ENCODE peak calls at places on chromosomes 3 and 15, in four cellular contexts. L, Q, M and A are unnamed samples.

GRCh38 chr3:134449277-134449676 is 36.5 kb downstream of the ANAPC13 start:
- DNase-seq in M (peak), Q (no peak), L (no peak), A (no peak)

GRCh38 chr3:150603888-150604319 is 783 bp downstream of the SELENOT start:
- DNase-seq in M (no peak), L (no peak), Q (no peak), A (no peak)

GRCh38 chr3:100709840-100710235 is 544 bp downstream of the TFG start:
- DNase-seq in L (peak), M (peak), Q (no peak), A (peak)

GRCh38 chr3:14563946-14564539 is 23.9 kb upstream of the GRIP2 start:
- DNase-seq in L (no peak), Q (no peak), M (no peak), A (no peak)

GRCh38 chr3:125359700-125360099 is 15.4 kb downstream of the ZNF148 start:
- DNase-seq in L (no peak), M (no peak), Q (no peak), A (no peak)

GRCh38 chr3:112775011-112775742 is 71.5 kb downstream of the CD200R1L start:
- DNase-seq in L (no peak), M (peak), Q (no peak), A (no peak)

GRCh38 chr3:48130321-48130881 is 57.8 kb downstream of the CDC25A start:
- DNase-seq in Q (peak), M (peak), L (peak), A (peak)

GRCh38 chr3:10552631-10552943 is 47.2 kb upstream of the ATP2B2 start:
- DNase-seq in Q (no peak), L (peak), M (no peak), A (peak)

GRCh38 chr15:101121511-101122090 is 130.2 kb downstream of the CHSY1 start:
- DNase-seq in Q (peak), M (peak), L (peak), A (peak)

GRCh38 chr3:71258526-71258925 is 325.0 kb downstream of the FOXP1 start:
- DNase-seq in L (no peak), M (peak), Q (no peak), A (no peak)
- H3K27ac ChIP-seq in L (no peak), M (peak), Q (peak), A (no peak)

GRCh38 chr3:9014189-9014588 is 50.9 kb upstream of the RAD18 start:
- DNase-seq in L (no peak), M (peak), Q (no peak), A (no peak)
- TF ChIP-seq CTCF in L (no peak), M (peak), Q (no peak), A (no peak)

GRCh38 chr15:78058401-78058935 is 19.0 kb downstream of the TBC1D2B start:
- DNase-seq in Q (no peak), M (no peak), L (no peak), A (no peak)

GRCh38 chr15:78055923-78056713 is 21.4 kb downstream of the TBC1D2B start:
- DNase-seq in M (no peak), Q (no peak), L (no peak), A (peak)

GRCh38 chr15:78056714-78057269 is 20.7 kb downstream of the TBC1D2B start:
- DNase-seq in M (no peak), Q (no peak), L (no peak), A (peak)

GRCh38 chr15:78059110-78059839 is 18.2 kb downstream of the TBC1D2B start:
- DNase-seq in Q (no peak), M (no peak), L (no peak), A (no peak)

GRCh38 chr15:78057803-78058202 is 19.7 kb downstream of the TBC1D2B start:
- DNase-seq in M (no peak), Q (no peak), L (no peak), A (no peak)
- H3K4me3 ChIP-seq in M (no peak), Q (no peak), L (no peak), A (no peak)

GRCh38 chr3:182711853-182712252 is 81.5 kb upstream of the ATP11B start:
- DNase-seq in L (no peak), M (no peak), Q (no peak), A (no peak)

GRCh38 chr3:182708810-182709209 is 84.5 kb upstream of the ATP11B start:
- DNase-seq in L (no peak), M (no peak), Q (no peak), A (no peak)

GRCh38 chr3:182711261-182711683 is 82.0 kb upstream of the ATP11B start:
- DNase-seq in M (no peak), Q (no peak), L (no peak), A (no peak)

GRCh38 chr3:182709306-182709705 is 84.0 kb upstream of the ATP11B start:
- DNase-seq in Q (no peak), L (no peak), M (no peak), A (no peak)

DNA sequence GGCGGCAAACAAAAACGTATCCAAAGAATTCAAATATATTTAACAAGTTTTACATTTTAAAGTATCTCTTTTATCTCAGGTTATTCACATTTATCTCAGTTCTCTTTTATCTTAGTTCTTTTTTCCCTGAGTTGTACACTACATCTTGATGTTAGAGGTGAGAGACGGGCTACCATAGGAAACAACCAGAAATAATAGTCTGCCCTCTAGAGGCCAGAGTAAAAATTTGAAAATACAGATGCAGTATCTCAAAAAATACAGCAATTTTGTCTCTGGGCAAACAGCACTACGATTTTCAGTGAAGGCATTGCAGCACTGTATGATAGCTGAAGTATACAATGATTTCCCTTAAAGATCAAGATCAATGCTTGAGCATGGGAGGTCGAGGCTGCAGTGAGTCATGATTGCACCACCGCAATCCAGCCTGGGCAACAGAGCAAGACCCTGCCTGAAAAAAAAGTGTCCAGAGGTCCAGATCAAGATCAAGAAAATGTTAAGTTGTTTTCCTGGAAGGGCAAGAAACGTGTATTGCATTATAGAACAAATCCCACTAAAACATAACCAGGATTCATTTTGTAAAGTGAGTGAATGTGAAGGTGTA is 82.6 kb upstream of the ATP11B start:
- DNase-seq in M (no peak), Q (no peak), L (no peak), A (no peak)
- H3K27ac ChIP-seq in M (no peak), Q (no peak), L (no peak), A (no peak)

DNA sequence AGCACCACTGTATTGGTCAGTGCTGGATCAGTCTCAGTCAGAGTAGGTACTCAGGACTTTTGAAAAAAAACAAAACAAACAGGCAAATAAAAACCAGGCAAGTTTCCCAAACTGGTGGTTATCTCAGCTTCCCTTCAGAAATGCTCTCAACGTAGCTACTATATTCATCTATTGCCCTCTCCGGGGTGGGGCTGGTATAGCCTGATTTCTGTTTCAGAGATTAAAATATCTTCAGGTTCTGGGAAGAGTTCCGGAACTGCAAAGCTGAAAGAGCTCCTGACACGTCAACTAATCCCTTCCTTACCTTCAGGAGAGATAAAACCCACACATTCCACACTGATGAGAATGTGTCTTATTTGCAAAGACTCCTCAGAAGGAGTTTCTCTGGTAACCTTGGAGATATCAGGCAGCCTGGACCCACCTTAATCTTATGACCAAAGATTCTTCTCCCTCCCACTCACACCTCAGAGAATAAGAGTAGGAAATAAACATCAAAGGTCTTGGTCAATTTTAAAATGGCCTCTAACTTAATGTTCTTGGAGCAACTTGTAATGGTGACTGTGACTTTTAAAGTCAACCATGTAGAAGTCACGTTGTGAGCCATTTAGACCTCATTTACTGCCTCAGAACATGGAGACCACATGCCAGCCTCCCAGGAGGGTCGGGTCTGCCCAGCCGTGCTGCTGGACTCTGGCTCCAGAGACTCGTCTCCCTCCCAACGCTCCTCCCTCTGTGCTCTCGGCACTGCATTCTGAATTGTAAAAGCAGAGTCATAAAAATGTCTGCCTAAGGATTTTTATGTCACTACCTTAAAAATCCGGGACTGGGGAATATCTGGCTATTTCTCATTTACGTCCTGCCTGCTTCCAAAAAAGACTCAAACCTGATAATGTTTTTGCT is 53.8 kb downstream of the CDCP1 start:
- DNase-seq in L (no peak), M (peak), Q (no peak), A (no peak)
- TF ChIP-seq CTCF in L (no peak), M (no peak), Q (no peak), A (no peak)

DNA sequence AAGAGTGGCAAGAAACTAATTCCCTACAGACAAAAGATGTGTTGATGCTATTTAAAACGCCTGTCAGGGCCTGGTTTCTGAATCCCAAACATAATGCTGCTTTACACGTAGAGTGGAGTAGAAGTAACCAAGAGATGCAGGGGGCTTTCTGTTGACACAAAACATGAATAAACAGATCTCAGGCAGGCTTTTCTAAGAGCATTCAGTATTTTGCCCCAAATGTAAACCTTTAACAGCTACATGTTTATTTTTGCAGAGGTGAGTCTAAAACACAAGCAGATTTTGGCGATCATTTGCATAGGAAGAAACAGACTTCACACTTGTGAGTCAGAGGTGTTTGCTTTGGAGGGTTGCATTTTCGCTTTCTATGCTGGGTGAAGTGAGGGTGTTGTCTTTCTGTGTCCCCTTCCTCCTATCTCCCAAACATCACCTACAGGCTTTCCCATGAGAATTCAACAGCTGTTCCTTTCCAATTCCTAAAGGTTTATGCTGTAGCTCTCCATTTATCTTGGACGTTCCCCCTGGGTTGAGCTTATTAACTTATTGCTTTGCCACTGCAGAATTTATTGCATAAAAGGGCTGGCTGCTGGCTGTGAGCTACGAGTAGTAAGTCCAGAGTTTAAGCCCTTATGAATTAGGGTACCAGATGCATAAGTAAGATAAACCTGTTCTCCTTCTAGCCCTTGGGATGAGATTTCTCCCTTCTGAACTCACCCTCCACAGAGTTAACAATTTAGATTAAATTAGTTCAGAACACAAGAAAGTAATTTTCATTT is 156.7 kb downstream of the DIPK2A start:
- DNase-seq in L (no peak), Q (no peak), M (no peak), A (no peak)
- H3K4me3 ChIP-seq in L (no peak), Q (no peak), M (no peak), A (no peak)

GRCh38 chr15:85489773-85490493 is 109.5 kb downstream of the AKAP13 start:
- DNase-seq in Q (no peak), M (no peak), L (no peak), A (no peak)
- H3K27ac ChIP-seq in Q (no peak), M (no peak), L (no peak), A (no peak)

DNA sequence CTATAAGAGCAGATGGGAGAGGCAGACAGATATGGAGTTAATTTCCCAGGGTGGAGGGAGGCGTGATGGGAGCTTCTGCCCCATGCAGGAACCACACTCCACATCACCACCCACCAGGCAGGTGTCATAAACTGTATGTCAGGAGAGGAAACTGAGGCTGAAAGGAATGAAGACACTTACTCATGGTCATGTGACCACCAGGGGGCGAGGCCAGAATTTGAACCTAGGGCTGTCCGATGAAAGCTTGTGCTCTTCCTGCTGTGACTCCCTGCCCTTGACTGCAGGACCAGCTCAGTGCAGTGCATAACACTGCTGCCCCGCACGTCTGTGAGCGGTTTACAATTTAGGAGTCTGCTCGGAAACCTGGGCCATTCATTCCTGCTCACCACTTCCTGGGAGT is 28.8 kb downstream of the NUP210 start:
- DNase-seq in Q (no peak), M (no peak), L (no peak), A (no peak)
- TF ChIP-seq CTCF in Q (no peak), M (no peak), L (peak), A (no peak)

GRCh38 chr3:191473766-191474198 is 12.8 kb downstream of the PYDC2 start:
- DNase-seq in M (no peak), L (no peak), Q (no peak), A (no peak)
- H3K4me3 ChIP-seq in M (no peak), L (no peak), Q (no peak), A (no peak)

DNA sequence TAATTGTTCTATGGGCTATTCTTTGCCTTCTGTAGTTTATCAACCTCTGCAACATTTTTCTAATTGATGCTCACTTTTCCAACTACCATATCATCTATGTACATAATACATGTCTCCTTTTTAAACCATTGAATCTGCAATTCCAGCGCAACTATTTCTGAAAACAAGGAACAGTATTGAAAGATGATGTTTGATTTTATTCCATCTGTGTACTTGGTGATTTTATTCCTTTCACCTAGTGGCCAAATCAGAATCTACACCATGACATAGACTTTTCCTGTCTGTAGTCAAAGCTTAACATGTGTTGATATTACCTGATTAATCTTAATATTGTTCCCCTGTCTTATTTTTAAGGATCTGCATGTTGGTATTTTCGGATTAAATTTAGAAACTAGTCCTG is 13.0 kb downstream of the NKTR start:
- DNase-seq in Q (no peak), M (no peak), L (no peak), A (no peak)
- H3K27ac ChIP-seq in Q (peak), M (no peak), L (peak), A (no peak)